ENCODE peak calls at places on chromosomes 1 and 21, in five cellular contexts. T is body of pancreas, F is GM23338, G is A673, P is MG63. C is an unnamed sample.
A peak's percentile ranks its signal among the peaks of the same experiment; 100 is the strongest.

GRCh38 chr1:84620720-84621313 is 46.6 kb upstream of the CTBS start:
- DNase-seq in T (peak; percentile 77), F (peak; percentile 84), G (peak; percentile 89), P (peak; percentile 85), C (peak; percentile 70)

GRCh38 chr1:155847823-155848529 is 9.0 kb downstream of the GON4L start:
- DNase-seq in T (no peak), F (no peak), G (no peak), P (no peak), C (no peak)

GRCh38 chr1:234222561-234223280 is 150.5 kb upstream of the COA6 start:
- DNase-seq in T (no peak), F (no peak), G (no peak), P (peak; percentile 30), C (no peak)

GRCh38 chr21:37032877-37033471 is 26.5 kb downstream of the RIPPLY3 start:
- DNase-seq in T (no peak), F (no peak), G (peak; percentile 17), P (peak; percentile 50), C (no peak)

GRCh38 chr1:46285730-46286477 is 17.5 kb downstream of the LRRC41 start:
- DNase-seq in T (no peak), F (peak; percentile 54), G (peak; percentile 76), P (no peak), C (no peak)

GRCh38 chr1:118147542-118147941 is 37.5 kb downstream of the SPAG17 start:
- DNase-seq in T (no peak), F (no peak), G (peak; percentile 39), P (peak; percentile 29), C (no peak)

GRCh38 chr21:17348849-17349248 is 164.0 kb upstream of the CXADR start:
- DNase-seq in T (no peak), F (no peak), G (no peak), P (no peak), C (no peak)

GRCh38 chr1:202711949-202712635 is 1.8 kb upstream of the SYT2 start:
- DNase-seq in T (no peak), F (peak; percentile 67), G (no peak), P (no peak), C (no peak)

GRCh38 chr1:104132386-104132973 is 382.8 kb downstream of the AMY1C start:
- DNase-seq in T (peak; percentile 8), F (peak; percentile 75), G (peak; percentile 36), P (no peak), C (no peak)

GRCh38 chr1:246176126-246177024 is 330.7 kb downstream of the SMYD3 start:
- DNase-seq in T (peak; percentile 13), F (no peak), G (no peak), P (no peak), C (no peak)

GRCh38 chr1:37267111-37267835 is 207.1 kb upstream of the ZC3H12A start:
- DNase-seq in T (no peak), F (peak; percentile 38), G (peak; percentile 31), P (no peak), C (no peak)

GRCh38 chr1:190169311-190170067 is 308.2 kb downstream of the BRINP3 start:
- DNase-seq in T (no peak), F (peak; percentile 11), G (no peak), P (no peak), C (no peak)

GRCh38 chr1:239675735-239676134 is 289.4 kb downstream of the CHRM3 start:
- DNase-seq in T (no peak), F (no peak), G (no peak), P (no peak), C (no peak)

GRCh38 chr1:182330303-182330702 is 61.3 kb downstream of the GLUL start:
- DNase-seq in T (peak; percentile 45), F (no peak), G (no peak), P (no peak), C (no peak)

GRCh38 chr1:42957880-42958487 is 684 bp downstream of the SLC2A1 start:
- DNase-seq in T (peak; percentile 66), F (peak; percentile 65), G (peak; percentile 74), P (peak; percentile 72), C (peak; percentile 50)

GRCh38 chr1:227885648-227886502 is 61.9 kb downstream of the WNT9A start:
- DNase-seq in T (peak; percentile 34), F (no peak), G (no peak), P (peak; percentile 85), C (no peak)

GRCh38 chr1:227449051-227449450 is 114.3 kb upstream of the ZNF678 start:
- DNase-seq in T (peak; percentile 55), F (peak; percentile 89), G (peak; percentile 28), P (peak; percentile 47), C (no peak)

GRCh38 chr1:115827452-115827851 is 13.5 kb downstream of the NHLH2 start:
- DNase-seq in T (no peak), F (no peak), G (no peak), P (no peak), C (no peak)

GRCh38 chr1:167052389-167052788 is 37.8 kb downstream of the GPA33 start:
- DNase-seq in T (no peak), F (peak; percentile 84), G (peak; percentile 25), P (no peak), C (no peak)

GRCh38 chr1:195054217-195054687 is 1554.0 kb downstream of the KCNT2 start:
- DNase-seq in T (no peak), F (no peak), G (no peak), P (no peak), C (no peak)

GRCh38 chr1:86224651-86225050 is 68.1 kb upstream of the COL24A1 start:
- DNase-seq in T (no peak), F (no peak), G (no peak), P (no peak), C (no peak)

GRCh38 chr1:75722966-75723365 is 1.5 kb upstream of the ACADM start:
- DNase-seq in T (no peak), F (no peak), G (no peak), P (no peak), C (no peak)

GRCh38 chr1:55095095-55095494 is 55.7 kb downstream of the PCSK9 start:
- DNase-seq in T (no peak), F (no peak), G (no peak), P (no peak), C (no peak)

GRCh38 chr1:55088413-55088812 is 49.1 kb downstream of the PCSK9 start:
- DNase-seq in T (no peak), F (no peak), G (no peak), P (no peak), C (no peak)

GRCh38 chr1:55089683-55090082 is 50.3 kb downstream of the PCSK9 start:
- DNase-seq in T (no peak), F (no peak), G (no peak), P (no peak), C (no peak)
- H3K36me3 ChIP-seq in T (peaks cover 52% of the 10 kb centered on the region), F (peaks cover 42% of the 10 kb centered on the region), G (peaks cover 88% of the 10 kb centered on the region), P (peaks cover 81% of the 10 kb centered on the region), C (peaks cover 89% of the 10 kb centered on the region)

DNA sequence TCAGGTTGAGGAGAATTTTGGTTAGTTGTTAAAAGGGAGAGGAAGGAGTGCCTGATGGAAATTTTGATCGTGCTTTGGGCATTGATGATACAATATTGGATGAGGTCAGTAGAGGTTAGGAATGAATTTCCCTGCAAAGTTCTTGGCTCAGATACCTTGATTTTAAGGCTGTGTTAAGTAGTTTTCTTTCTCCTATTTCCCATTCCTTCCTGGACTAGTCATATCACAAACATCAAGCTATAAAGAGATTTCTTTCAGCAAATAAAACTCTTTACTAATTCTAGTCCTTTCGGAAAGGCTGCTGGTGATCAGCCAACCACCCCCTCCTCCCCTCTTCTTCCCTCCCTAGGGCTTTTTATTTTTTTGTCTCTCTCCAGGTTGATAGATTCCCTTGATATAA is 100.0 kb upstream of the PLXNA2 start:
- DNase-seq in T (no peak), F (no peak), G (no peak), P (no peak), C (no peak)
- H3K4me3 ChIP-seq in T (no peak overlapping the region), F (no peak overlapping the region), G (no peak overlapping the region), P (no peak overlapping the region), C (no peak overlapping the region)

GRCh38 chr1:2507744-2508155 is 18.6 kb downstream of the PANK4 start:
- DNase-seq in T (no peak), F (no peak), G (no peak), P (no peak), C (no peak)

GRCh38 chr1:2508180-2508579 is 18.2 kb downstream of the PANK4 start:
- DNase-seq in T (no peak), F (no peak), G (no peak), P (no peak), C (no peak)

GRCh38 chr1:2510366-2511155 is 15.8 kb downstream of the PANK4 start:
- DNase-seq in T (no peak), F (no peak), G (no peak), P (no peak), C (no peak)

GRCh38 chr1:2508751-2509150 is 17.6 kb downstream of the PANK4 start:
- DNase-seq in T (no peak), F (no peak), G (no peak), P (no peak), C (no peak)

DNA sequence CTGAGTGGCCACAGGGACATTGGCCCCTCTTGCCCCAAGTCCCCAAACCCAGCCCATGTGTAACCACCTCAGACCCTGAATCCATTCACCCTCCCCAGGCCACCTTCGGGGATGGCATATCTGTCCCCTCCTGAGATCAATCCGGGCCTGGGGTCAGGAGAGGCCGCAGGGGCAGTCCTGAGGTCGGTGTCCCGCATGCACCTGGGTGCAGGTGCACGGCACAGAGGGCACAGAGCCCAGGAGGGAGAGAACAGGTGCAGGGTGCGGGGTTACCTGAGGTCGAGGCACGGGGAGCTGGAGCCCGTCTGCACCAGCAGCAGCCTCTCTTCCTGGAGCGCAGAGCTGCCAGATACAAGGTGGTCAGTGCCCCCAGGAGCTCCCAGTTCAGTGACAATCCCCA is 16.8 kb downstream of the PANK4 start:
- DNase-seq in T (no peak), F (no peak), G (no peak), P (no peak), C (no peak)
- H3K36me3 ChIP-seq in T (peaks cover 28% of the 10 kb centered on the region), F (no peaks in the 10 kb centered on the region), G (peaks cover 43% of the 10 kb centered on the region), P (no peaks in the 10 kb centered on the region), C (peaks cover 31% of the 10 kb centered on the region)

GRCh38 chr1:109543283-109543987 is 3.8 kb downstream of the GPR61 start:
- DNase-seq in T (no peak), F (no peak), G (no peak), P (no peak), C (no peak)

GRCh38 chr1:109543988-109544735 is 4.3 kb upstream of the GNAI3 start:
- DNase-seq in T (no peak), F (no peak), G (no peak), P (no peak), C (no peak)

GRCh38 chr1:109547412-109548320 is 749 bp upstream of the GNAI3 start:
- DNase-seq in T (peak; percentile 54), F (peak; percentile 40), G (peak; percentile 26), P (peak; percentile 45), C (no peak)

GRCh38 chr1:109548321-109549267 is at the start of gene GNAI3:
- DNase-seq in T (peak; percentile 97), F (peak; percentile 97), G (peak; percentile 98), P (peak; percentile 100), C (peak; percentile 93)

GRCh38 chr1:109546311-109547109 is 1.9 kb upstream of the GNAI3 start:
- DNase-seq in T (peak; percentile 94), F (peak; percentile 97), G (peak; percentile 95), P (peak; percentile 90), C (peak; percentile 84)
- H3K4me3 ChIP-seq in T (no peak overlapping the region), F (peak overlapping the region; percentile 91), G (peak overlapping the region; percentile 95), P (peak overlapping the region; percentile 95), C (peak overlapping the region; percentile 97)

C was measured in CD8-positive, alpha-beta memory T cell.